ENCODE peak calls at places on chromosome 6, in five cellular contexts. One of them, this sample, is unnamed.

GRCh38 chr6:107180114-107180513 is 64.8 kb upstream of the BEND3 start:
- DNase-seq in GM23338: no peak
- DNase-seq in BJ: no peak
- DNase-seq in heart right ventricle: no peak
- DNase-seq in psoas muscle: no peak
- DNase-seq in this sample: no peak

GRCh38 chr6:32922083-32922482 is 18.7 kb downstream of the HLA-DMB start:
- DNase-seq in GM23338: no peak
- DNase-seq in psoas muscle: no peak
- DNase-seq in BJ: no peak
- DNase-seq in heart right ventricle: no peak
- DNase-seq in this sample: no peak

GRCh38 chr6:30073489-30074240 is 1.9 kb downstream of the RNF39 start:
- DNase-seq in GM23338: no peak
- DNase-seq in psoas muscle: no peak
- DNase-seq in BJ: no peak
- DNase-seq in heart right ventricle: no peak
- DNase-seq in this sample: no peak

GRCh38 chr6:12291785-12292604 is 1.8 kb downstream of the EDN1 start:
- DNase-seq in psoas muscle: no peak
- DNase-seq in BJ: no peak
- DNase-seq in heart right ventricle: no peak
- DNase-seq in GM23338: peak; percentile 64
- DNase-seq in this sample: no peak

GRCh38 chr6:37674161-37674560 is 23.5 kb downstream of the MDGA1 start:
- DNase-seq in psoas muscle: no peak
- DNase-seq in BJ: no peak
- DNase-seq in heart right ventricle: no peak
- DNase-seq in GM23338: no peak
- DNase-seq in this sample: no peak

GRCh38 chr6:138226701-138227315 is 8.5 kb upstream of the PBOV1 start:
- DNase-seq in GM23338: no peak
- DNase-seq in heart right ventricle: no peak
- DNase-seq in psoas muscle: no peak
- DNase-seq in BJ: no peak
- DNase-seq in this sample: no peak

GRCh38 chr6:56938634-56939294 is 16.1 kb upstream of the BEND6 start:
- DNase-seq in BJ: peak; percentile 94
- DNase-seq in psoas muscle: peak; percentile 38
- DNase-seq in heart right ventricle: peak; percentile 13
- DNase-seq in GM23338: no peak
- DNase-seq in this sample: peak; percentile 82

GRCh38 chr6:134240664-134241431 is 77.1 kb downstream of the SGK1 start:
- DNase-seq in GM23338: no peak
- DNase-seq in heart right ventricle: peak; percentile 73
- DNase-seq in psoas muscle: peak; percentile 46
- DNase-seq in BJ: no peak
- DNase-seq in this sample: no peak

GRCh38 chr6:13929196-13929595 is 4.4 kb downstream of the RNF182 start:
- DNase-seq in GM23338: no peak
- DNase-seq in BJ: no peak
- DNase-seq in psoas muscle: no peak
- DNase-seq in heart right ventricle: no peak
- DNase-seq in this sample: no peak

GRCh38 chr6:31075528-31075927 is 36.8 kb downstream of the C6orf15 start:
- DNase-seq in BJ: no peak
- DNase-seq in psoas muscle: no peak
- DNase-seq in heart right ventricle: no peak
- DNase-seq in GM23338: no peak
- DNase-seq in this sample: no peak

GRCh38 chr6:21946298-21946783 is 350.5 kb downstream of the PRL start:
- DNase-seq in heart right ventricle: no peak
- DNase-seq in GM23338: no peak
- DNase-seq in psoas muscle: no peak
- DNase-seq in BJ: peak; percentile 92
- DNase-seq in this sample: no peak

GRCh38 chr6:37535701-37536461 is 36.2 kb upstream of the CCDC167 start:
- DNase-seq in heart right ventricle: no peak
- DNase-seq in psoas muscle: no peak
- DNase-seq in GM23338: peak; percentile 64
- DNase-seq in BJ: no peak
- DNase-seq in this sample: no peak

GRCh38 chr6:111606620-111607115 is 990 bp upstream of the TRAF3IP2 start:
- DNase-seq in BJ: no peak
- DNase-seq in psoas muscle: no peak
- DNase-seq in heart right ventricle: no peak
- DNase-seq in GM23338: no peak
- DNase-seq in this sample: no peak

GRCh38 chr6:138555294-138555988 is 56.1 kb upstream of the NHSL1 start:
- DNase-seq in heart right ventricle: no peak
- DNase-seq in GM23338: peak; percentile 86
- DNase-seq in psoas muscle: no peak
- DNase-seq in BJ: no peak
- DNase-seq in this sample: no peak

GRCh38 chr6:10410214-10410873 is 4.5 kb downstream of the TFAP2A start:
- DNase-seq in psoas muscle: no peak
- DNase-seq in heart right ventricle: no peak
- DNase-seq in GM23338: peak; percentile 39
- DNase-seq in BJ: no peak
- DNase-seq in this sample: no peak

GRCh38 chr6:144156334-144156733 is 6.0 kb downstream of the STX11 start:
- DNase-seq in psoas muscle: no peak
- DNase-seq in GM23338: no peak
- DNase-seq in BJ: no peak
- DNase-seq in heart right ventricle: no peak
- DNase-seq in this sample: no peak

GRCh38 chr6:119454694-119455093 is 105.1 kb upstream of the MAN1A1 start:
- DNase-seq in psoas muscle: no peak
- DNase-seq in GM23338: no peak
- DNase-seq in BJ: no peak
- DNase-seq in heart right ventricle: no peak
- DNase-seq in this sample: no peak

GRCh38 chr6:133807531-133807930 is 81.4 kb upstream of the TCF21 start:
- DNase-seq in psoas muscle: no peak
- DNase-seq in GM23338: no peak
- DNase-seq in BJ: no peak
- DNase-seq in heart right ventricle: no peak
- DNase-seq in this sample: no peak

GRCh38 chr6:156175971-156176421 is 601.2 kb upstream of the ARID1B start:
- DNase-seq in GM23338: peak; percentile 82
- DNase-seq in heart right ventricle: peak; percentile 75
- DNase-seq in psoas muscle: peak; percentile 39
- DNase-seq in BJ: no peak
- DNase-seq in this sample: no peak

GRCh38 chr6:159168536-159169192 is 536 bp upstream of the FNDC1 start:
- DNase-seq in BJ: no peak
- DNase-seq in GM23338: peak; percentile 91
- DNase-seq in heart right ventricle: peak; percentile 17
- DNase-seq in psoas muscle: peak; percentile 50
- DNase-seq in this sample: peak; percentile 69

GRCh38 chr6:16651871-16652270 is 109.4 kb downstream of the ATXN1 start:
- DNase-seq in psoas muscle: no peak
- DNase-seq in BJ: no peak
- DNase-seq in GM23338: no peak
- DNase-seq in heart right ventricle: no peak
- DNase-seq in this sample: no peak

GRCh38 chr6:125718109-125718508 is 31.3 kb upstream of the HEY2 start:
- DNase-seq in GM23338: no peak
- DNase-seq in heart right ventricle: no peak
- DNase-seq in BJ: no peak
- DNase-seq in psoas muscle: no peak
- DNase-seq in this sample: no peak

GRCh38 chr6:143614270-143614669 is 63.5 kb upstream of the PHACTR2 start:
- DNase-seq in BJ: no peak
- DNase-seq in GM23338: no peak
- DNase-seq in heart right ventricle: no peak
- DNase-seq in psoas muscle: no peak
- DNase-seq in this sample: no peak

GRCh38 chr6:18752278-18753057 is 365.3 kb downstream of the RNF144B start:
- DNase-seq in heart right ventricle: no peak
- DNase-seq in GM23338: peak; percentile 65
- DNase-seq in BJ: no peak
- DNase-seq in psoas muscle: no peak
- DNase-seq in this sample: no peak

GRCh38 chr6:170027111-170028043 is 263.5 kb downstream of the DLL1 start:
- DNase-seq in BJ: no peak
- DNase-seq in heart right ventricle: no peak
- DNase-seq in GM23338: no peak
- DNase-seq in psoas muscle: no peak
- DNase-seq in this sample: peak; percentile 47

This sample was measured in aorta.